ENCODE peak calls at places on chromosome 6, in four cellular contexts. Q is endothelial cell of umbilical vein, J is esophagus muscularis mucosa, M is iPS DF 6.9. Y is an unnamed sample.
A peak's percentile ranks its signal among the peaks of the same experiment; 100 is the strongest.

GRCh38 chr6:18386302-18386976 is 711 bp upstream of the RNF144B start:
- DNase-seq in Q (peak; percentile 87), J (no peak), M (no peak), Y (no peak)

GRCh38 chr6:45697605-45698004 is 318.1 kb downstream of the CLIC5 start:
- DNase-seq in Q (no peak), J (no peak), M (no peak), Y (no peak)

GRCh38 chr6:105038259-105038658 is 81.4 kb downstream of the LIN28B start:
- DNase-seq in Q (no peak), J (no peak), M (no peak), Y (no peak)

GRCh38 chr6:118764766-118765165 is 113.4 kb upstream of the CEP85L start:
- DNase-seq in Q (no peak), J (no peak), M (no peak), Y (no peak)

GRCh38 chr6:114638346-114638745 is 295.5 kb upstream of the HS3ST5 start:
- DNase-seq in Q (no peak), J (no peak), M (peak; percentile 45), Y (no peak)

GRCh38 chr6:131210469-131210868 is 75.2 kb downstream of the AKAP7 start:
- DNase-seq in Q (no peak), J (no peak), M (no peak), Y (no peak)

GRCh38 chr6:163793584-163793983 is 379.1 kb downstream of the QKI start:
- DNase-seq in Q (no peak), J (no peak), M (no peak), Y (no peak)

GRCh38 chr6:27145731-27146455 is 101.6 kb upstream of the PRSS16 start:
- DNase-seq in Q (peak; percentile 79), J (peak; percentile 94), M (no peak), Y (peak; percentile 74)

DNA sequence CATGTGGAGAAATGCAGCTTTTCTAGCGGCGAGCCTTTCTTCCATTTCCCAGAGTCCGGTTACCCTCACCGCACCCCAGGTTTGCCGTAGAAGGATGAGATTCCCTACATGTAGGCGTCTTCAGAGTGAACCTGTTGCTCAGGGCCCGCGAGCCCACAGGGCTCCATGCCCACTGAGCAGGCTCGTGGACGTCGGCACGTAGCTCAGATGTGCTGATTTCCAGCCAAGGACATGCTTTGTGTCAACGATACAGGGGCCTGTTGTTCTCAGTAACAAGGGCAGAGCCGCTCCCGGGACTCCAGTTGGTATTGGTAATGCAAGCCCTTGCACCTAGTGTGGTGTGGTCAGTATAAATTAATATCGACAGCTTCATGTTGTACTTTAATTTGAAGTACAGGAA is 159.6 kb downstream of the MTHFD1L start:
- DNase-seq in Q (no peak), J (no peak), M (no peak), Y (no peak)
- H3K36me3 ChIP-seq in Q (peaks cover 7% of the 10 kb centered on the region), J (no peaks in the 10 kb centered on the region), M (no peaks in the 10 kb centered on the region), Y (no peaks in the 10 kb centered on the region)

GRCh38 chr6:148951662-148952061 is 204.8 kb downstream of the UST start:
- DNase-seq in Q (no peak), J (no peak), M (no peak), Y (no peak)

GRCh38 chr6:148954934-148955915 is 208.4 kb downstream of the UST start:
- DNase-seq in Q (no peak), J (no peak), M (no peak), Y (no peak)

GRCh38 chr6:148952147-148953041 is 205.6 kb downstream of the UST start:
- DNase-seq in Q (no peak), J (no peak), M (no peak), Y (no peak)

GRCh38 chr6:148959008-148959407 is 212.2 kb downstream of the UST start:
- DNase-seq in Q (no peak), J (no peak), M (no peak), Y (no peak)

GRCh38 chr6:148954461-148954860 is 207.6 kb downstream of the UST start:
- DNase-seq in Q (no peak), J (no peak), M (no peak), Y (no peak)
- H3K36me3 ChIP-seq in Q (no peaks in the 10 kb centered on the region), J (no peaks in the 10 kb centered on the region), M (peaks cover 12% of the 10 kb centered on the region), Y (no peaks in the 10 kb centered on the region)

GRCh38 chr6:15505463-15505918 is 157.3 kb downstream of the DTNBP1 start:
- DNase-seq in Q (no peak), J (no peak), M (no peak), Y (no peak)
- H3K36me3 ChIP-seq in Q (peaks cover 4% of the 10 kb centered on the region), J (peaks cover 59% of the 10 kb centered on the region), M (peaks cover 64% of the 10 kb centered on the region), Y (peaks cover 75% of the 10 kb centered on the region)

GRCh38 chr6:24660100-24660499 is 6.6 kb downstream of the TDP2 start:
- DNase-seq in Q (no peak), J (no peak), M (no peak), Y (no peak)
- H3K36me3 ChIP-seq in Q (peaks cover 4% of the 10 kb centered on the region), J (peaks cover 44% of the 10 kb centered on the region), M (peaks cover 2% of the 10 kb centered on the region), Y (peaks cover 51% of the 10 kb centered on the region)

GRCh38 chr6:158772851-158773371 is 46.3 kb downstream of the EZR start:
- DNase-seq in Q (no peak), J (no peak), M (no peak), Y (no peak)

GRCh38 chr6:158776737-158777136 is 42.4 kb downstream of the EZR start:
- DNase-seq in Q (no peak), J (no peak), M (no peak), Y (no peak)

GRCh38 chr6:158775832-158776231 is 43.3 kb downstream of the EZR start:
- DNase-seq in Q (no peak), J (no peak), M (no peak), Y (no peak)

GRCh38 chr6:158773581-158774449 is 45.4 kb downstream of the EZR start:
- DNase-seq in Q (no peak), J (no peak), M (no peak), Y (no peak)

DNA sequence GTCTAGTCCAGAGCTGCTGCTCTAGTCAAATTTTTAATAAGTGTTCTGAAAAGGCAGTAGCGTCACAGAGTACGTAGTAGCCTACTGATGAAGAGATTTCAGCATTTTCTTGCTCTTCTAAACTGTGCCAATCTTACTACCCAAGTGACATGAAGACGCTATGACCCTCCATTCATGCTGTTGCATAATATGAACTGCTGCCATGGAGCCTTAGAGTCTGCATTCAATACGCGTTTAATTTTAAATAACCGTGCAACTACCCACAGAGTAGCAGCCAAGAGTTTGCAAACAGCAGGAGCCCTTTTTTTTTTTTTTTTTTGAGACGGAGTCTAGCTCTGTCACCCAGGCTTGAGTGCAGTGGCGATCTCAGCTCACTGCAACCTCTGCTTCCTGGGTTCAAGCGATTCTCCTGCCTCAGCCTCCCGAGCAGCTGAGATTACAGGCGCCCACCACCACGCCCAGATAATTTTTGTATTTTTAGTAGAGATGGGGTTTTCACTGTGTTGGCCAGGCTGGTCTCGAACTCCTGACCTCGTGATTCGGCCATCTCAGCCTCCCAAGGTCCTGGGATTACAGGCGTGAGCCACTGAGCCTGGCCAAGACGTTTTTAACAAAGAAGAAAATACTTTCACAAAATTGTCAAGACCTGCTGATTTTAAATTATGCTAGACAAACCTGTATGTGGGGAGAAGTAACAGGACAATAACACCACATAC is 44.3 kb downstream of the EZR start:
- DNase-seq in Q (no peak), J (no peak), M (no peak), Y (no peak)
- H3K36me3 ChIP-seq in Q (peaks cover 42% of the 10 kb centered on the region), J (peaks cover 100% of the 10 kb centered on the region), M (peaks cover 42% of the 10 kb centered on the region), Y (peaks cover 97% of the 10 kb centered on the region)

DNA sequence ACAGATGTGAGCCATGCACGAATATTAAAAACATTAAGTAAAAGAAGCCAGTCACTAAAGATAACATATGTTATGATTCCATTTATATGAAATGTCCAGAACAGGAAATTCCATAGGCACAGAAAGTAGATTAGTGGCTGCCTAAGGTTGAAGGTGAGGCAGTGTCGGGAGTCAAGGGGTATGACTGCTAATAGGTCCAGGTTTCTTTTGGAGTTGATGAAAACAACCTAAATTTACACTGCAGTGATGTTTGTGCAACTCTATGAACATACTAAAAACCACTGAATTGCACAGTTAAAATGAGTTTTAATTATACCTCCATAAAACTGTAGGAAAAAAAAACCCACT is 14.4 kb downstream of the SRPK1 start:
- DNase-seq in Q (peak; percentile 42), J (no peak), M (no peak), Y (no peak)
- H3K36me3 ChIP-seq in Q (peaks cover 2% of the 10 kb centered on the region), J (peaks cover 17% of the 10 kb centered on the region), M (peaks cover 19% of the 10 kb centered on the region), Y (peaks cover 26% of the 10 kb centered on the region)

Y was measured in CD4-positive, CD25-positive, alpha-beta regulatory T cell.